ENCODE peak calls at places on chromosome 20, in seven cellular contexts. V, G, O, M, X, U and N are unnamed samples.
A peak's percentile ranks its signal among the peaks of the same experiment; 100 is the strongest.

GRCh38 chr20:53672484-53673129 is 79.0 kb upstream of the ZNF217 start:
- DNase-seq in G (no peak), V (no peak), X (no peak), O (no peak), U (peak; percentile 73), M (peak; percentile 75), N (no peak)

GRCh38 chr20:48635791-48636267 is 192.0 kb downstream of the PREX1 start:
- DNase-seq in X (no peak), G (peak; percentile 52), O (peak; percentile 54), V (no peak), M (peak; percentile 35), U (peak; percentile 33), N (no peak)

GRCh38 chr20:1721687-1722512 is 64.3 kb upstream of the SIRPG start:
- DNase-seq in V (no peak), O (no peak), M (no peak), G (no peak), U (no peak), X (no peak), N (no peak)

GRCh38 chr20:38256021-38256420 is 4.5 kb downstream of the KIAA1755 start:
- DNase-seq in O (no peak), V (no peak), G (no peak), U (no peak), M (no peak), X (no peak), N (no peak)

GRCh38 chr20:22597303-22597702 is 12.9 kb upstream of the FOXA2 start:
- DNase-seq in X (no peak), V (no peak), M (no peak), G (no peak), O (no peak), U (no peak), N (no peak)

GRCh38 chr20:17481661-17482060 is 49.5 kb downstream of the BFSP1 start:
- DNase-seq in X (no peak), M (no peak), O (no peak), U (no peak), V (no peak), G (no peak), N (no peak)

GRCh38 chr20:14470231-14470894 is 133.0 kb upstream of the FLRT3 start:
- DNase-seq in V (no peak), M (no peak), X (no peak), O (no peak), U (no peak), G (no peak), N (no peak)

GRCh38 chr20:15923030-15923776 is 650.0 kb downstream of the KIF16B start:
- DNase-seq in O (no peak), U (no peak), G (no peak), X (no peak), V (no peak), M (no peak), N (no peak)

GRCh38 chr20:46350201-46350985 is 42.1 kb upstream of the CDH22 start:
- DNase-seq in M (peak; percentile 95), U (peak; percentile 93), V (no peak), G (no peak), O (no peak), X (peak; percentile 65), N (no peak)

GRCh38 chr20:61480158-61480825 is 228.2 kb downstream of the CDH4 start:
- DNase-seq in G (no peak), X (no peak), M (no peak), U (no peak), O (no peak), V (no peak), N (no peak)

GRCh38 chr20:16411361-16411760 is 161.9 kb downstream of the KIF16B start:
- DNase-seq in G (no peak), U (no peak), O (no peak), V (no peak), X (no peak), M (no peak), N (no peak)

GRCh38 chr20:48771542-48771941 is 56.3 kb downstream of the PREX1 start:
- DNase-seq in O (no peak), G (no peak), U (peak; percentile 41), M (peak; percentile 59), X (no peak), V (no peak), N (no peak)

GRCh38 chr20:8291873-8292272 is 159.8 kb downstream of the PLCB1 start:
- DNase-seq in V (no peak), M (peak; percentile 91), G (no peak), U (no peak), O (no peak), X (peak; percentile 7), N (no peak)

GRCh38 chr20:37244572-37244957 is 17.0 kb downstream of the GHRH start:
- DNase-seq in M (no peak), V (no peak), O (no peak), X (no peak), G (no peak), U (no peak), N (no peak)

GRCh38 chr20:62147528-62147927 is 4.0 kb downstream of the SS18L1 start:
- DNase-seq in U (no peak), G (no peak), O (no peak), M (no peak), V (no peak), X (no peak), N (no peak)

GRCh38 chr20:36305602-36306556 is at the start of gene DLGAP4:
- DNase-seq in X (no peak), O (no peak), G (no peak), M (no peak), U (no peak), V (no peak), N (no peak)

GRCh38 chr20:38805958-38806854 is 709 bp downstream of the PPP1R16B start:
- DNase-seq in O (peak; percentile 29), V (no peak), U (no peak), X (no peak), M (no peak), G (peak; percentile 46), N (peak; percentile 80)

GRCh38 chr20:61979701-61980635 is 85.7 kb downstream of the TAF4 start:
- DNase-seq in G (no peak), V (no peak), X (no peak), M (no peak), U (no peak), O (no peak), N (no peak)